ENCODE peak calls at places on chromosome 5, in eight cellular contexts. R is GM19239; O is AG08396; C is activated T-helper 1 cell treated with Interleukin-2 at 50 U/mL for 16 hours; J is activated naive CD8-positive, alpha-beta T cell treated with anti-CD3 and anti-CD28 coated beads for 36 hours; H is pancreas; M is stimulated activated CD4-positive, alpha-beta T cell treated with anti-CD3 and anti-CD28 coated beads, Interleukin-15, amount 100 ng/mL, for 48 hours; W is activated CD4-positive, alpha-beta T cell treated with anti-CD3 and anti-CD28 coated beads, Interleukin-2, amount 50 U/mL, for 4 hours. U is an unnamed sample.

GRCh38 chr5:57450991-57451876 is 31.4 kb downstream of the ACTBL2 start:
- DNase-seq in R (no peak), O (no peak), C (no peak), J (no peak), H (no peak), M (no peak), W (no peak), U (no peak)

GRCh38 chr5:153456354-153456753 is 34.1 kb upstream of the GRIA1 start:
- DNase-seq in R (no peak), O (no peak), C (no peak), J (no peak), H (no peak), M (no peak), W (no peak), U (no peak)

GRCh38 chr5:54628049-54628448 is 110.5 kb downstream of the SNX18 start:
- DNase-seq in R (no peak), O (no peak), C (no peak), J (no peak), H (no peak), M (no peak), W (no peak), U (no peak)

GRCh38 chr5:36948041-36948440 is 71.5 kb downstream of the NIPBL start:
- DNase-seq in R (no peak), O (peak; percentile 17), C (no peak), J (no peak), H (no peak), M (no peak), W (no peak), U (no peak)

GRCh38 chr5:173281910-173282309 is 46.3 kb downstream of the STC2 start:
- DNase-seq in R (no peak), O (peak; percentile 38), C (no peak), J (no peak), H (no peak), M (no peak), W (no peak), U (no peak)

GRCh38 chr5:97224112-97224750 is 41.2 kb upstream of the RIOK2 start:
- DNase-seq in R (no peak), O (peak; percentile 3), C (no peak), J (no peak), H (no peak), M (no peak), W (no peak), U (no peak)

GRCh38 chr5:58019614-58020013 is 440.3 kb downstream of the PLK2 start:
- DNase-seq in R (no peak), O (no peak), C (no peak), J (no peak), H (no peak), M (no peak), W (no peak), U (no peak)

GRCh38 chr5:112707187-112708179 is 30.2 kb upstream of the APC start:
- DNase-seq in R (peak; percentile 90), O (peak; percentile 99), C (peak; percentile 94), J (peak; percentile 97), H (peak; percentile 98), M (peak; percentile 96), W (peak; percentile 93), U (peak; percentile 96)

GRCh38 chr5:140480310-140481014 is 67.0 kb upstream of the EIF4EBP3 start:
- DNase-seq in R (no peak), O (no peak), C (no peak), J (no peak), H (no peak), M (no peak), W (no peak), U (no peak)

GRCh38 chr5:178624626-178625546 is 2.0 kb downstream of the CLK4 start:
- DNase-seq in R (no peak), O (no peak), C (no peak), J (no peak), H (no peak), M (no peak), W (no peak), U (no peak)

GRCh38 chr5:127976525-127976924 is 107.0 kb upstream of the SLC12A2 start:
- DNase-seq in R (no peak), O (no peak), C (no peak), J (no peak), H (no peak), M (no peak), W (no peak), U (no peak)

GRCh38 chr5:40236001-40236400 is 443.7 kb upstream of the PTGER4 start:
- DNase-seq in R (no peak), O (no peak), C (no peak), J (no peak), H (no peak), M (no peak), W (no peak), U (no peak)

GRCh38 chr5:82499845-82500244 is 221.7 kb upstream of the RPS23 start:
- DNase-seq in R (no peak), O (no peak), C (no peak), J (no peak), H (no peak), M (no peak), W (no peak), U (no peak)

U was measured in stimulated activated naive CD4-positive, alpha-beta T cell treated with Interleukin-2 at 50 U/mL for 16 hours.